ENCODE peak calls at places on chromosomes 4 and X, in five cellular contexts. J is SK-N-SH, S is HCT116, Z is K562, A is HepG2. N is an unnamed sample.

GRCh38 chr4:140718240-140718639 is 37.9 kb downstream of the TBC1D9 start:
- DNase-seq in Z (no peak), S (no peak), A (no peak), J (no peak), N (no peak)

GRCh38 chr4:144179152-144179739 is 38.7 kb upstream of the GYPA start:
- DNase-seq in Z (peak), S (no peak), J (no peak), A (no peak), N (no peak)

GRCh38 chr4:105472871-105473339 is 957 bp downstream of the PPA2 start:
- DNase-seq in Z (no peak), S (no peak), J (peak), A (no peak), N (peak)

GRCh38 chr4:184506527-184507121 is 32.3 kb upstream of the IRF2 start:
- DNase-seq in J (peak), Z (no peak), A (peak), S (no peak), N (peak)

GRCh38 chrX:132676561-132677186 is 187.8 kb upstream of the MBNL3 start:
- DNase-seq in S (no peak), J (no peak), Z (no peak), A (no peak), N (no peak)

GRCh38 chrX:139203681-139204575 is 326.6 kb upstream of the F9 start:
- DNase-seq in Z (no peak), J (peak), A (no peak), S (no peak), N (no peak)

GRCh38 chrX:37468111-37468739 is 103.2 kb upstream of the LANCL3 start:
- DNase-seq in S (no peak), A (no peak), Z (no peak), J (no peak), N (no peak)

GRCh38 chr4:53994382-53994781 is 70.0 kb downstream of the CHIC2 start:
- DNase-seq in A (no peak), S (no peak), Z (no peak), J (no peak), N (no peak)

GRCh38 chr4:177483271-177483670 is 41.0 kb upstream of the AGA start:
- DNase-seq in J (no peak), Z (no peak), S (no peak), A (no peak), N (no peak)

GRCh38 chr4:95114521-95114920 is 356.8 kb downstream of the BMPR1B start:
- DNase-seq in Z (no peak), A (no peak), S (no peak), J (no peak), N (no peak)

GRCh38 chr4:26860922-26861433 is 337 bp downstream of the STIM2 start:
- DNase-seq in Z (no peak), S (no peak), J (peak), A (peak), N (no peak)
- TF ChIP-seq ZBTB33 in Z (no peak), S (no peak), J (no peak), A (no peak), N (no peak)

GRCh38 chr4:76547167-76547760 is 112.2 kb downstream of the SHROOM3 start:
- DNase-seq in A (no peak), S (no peak), Z (no peak), J (no peak), N (no peak)
- TF ChIP-seq ZBTB33 in A (no peak), S (no peak), Z (no peak), J (no peak), N (no peak)

GRCh38 chr4:8067945-8068894 is 90.4 kb downstream of the ABLIM2 start:
- DNase-seq in Z (no peak), S (no peak), A (no peak), J (no peak), N (no peak)
- TF ChIP-seq ZBTB33 in Z (no peak), S (no peak), A (no peak), J (no peak), N (no peak)

GRCh38 chrX:20951016-20951795 is 423.0 kb upstream of the CNKSR2 start:
- DNase-seq in A (no peak), S (no peak), J (no peak), Z (no peak), N (no peak)
- TF ChIP-seq ZBTB33 in A (no peak), S (no peak), J (no peak), Z (no peak), N (no peak)

N was measured in GM12878.